ENCODE peak calls at places on chromosomes 1 and 21, in nine cellular contexts. C, Y, G, Q, E, L, H, V and N are unnamed samples. For H3K4me1, the result is how much of the 10 kb centered on the place peaks cover.

GRCh38 chr1:24762133-24762676 is 17.0 kb downstream of the CLIC4 start:
- DNase-seq in C (no peak), Y (no peak), G (no peak), Q (peak), E (no peak), L (no peak), H (no peak), V (no peak), N (no peak)

GRCh38 chr1:151458936-151459330 is 361 bp downstream of the POGZ start:
- DNase-seq in C (peak), Y (peak), G (peak), Q (peak), E (peak), L (peak), H (peak), V (peak), N (peak)

GRCh38 chr1:232620356-232620841 is 9.5 kb downstream of the SIPA1L2 start:
- DNase-seq in C (peak), Y (no peak), G (no peak), Q (peak), E (peak), L (peak), H (peak), V (peak), N (no peak)

GRCh38 chr1:203769505-203770343 is 4.7 kb downstream of the LAX1 start:
- DNase-seq in C (peak), Y (peak), G (no peak), Q (peak), E (peak), L (peak), H (peak), V (peak), N (no peak)

GRCh38 chr1:55483523-55483922 is 268.4 kb upstream of the USP24 start:
- DNase-seq in C (no peak), Y (no peak), G (no peak), Q (no peak), E (no peak), L (no peak), H (no peak), V (no peak), N (no peak)

GRCh38 chr1:227793079-227793947 is 22.2 kb upstream of the PRSS38 start:
- DNase-seq in C (no peak), Y (no peak), G (no peak), Q (no peak), E (no peak), L (no peak), H (no peak), V (no peak), N (no peak)

GRCh38 chr1:185681034-185681633 is 53.1 kb upstream of the HMCN1 start:
- DNase-seq in C (no peak), Y (no peak), G (peak), Q (peak), E (peak), L (no peak), H (no peak), V (peak), N (no peak)

GRCh38 chr21:19523731-19524130 is 1120.1 kb upstream of the TMPRSS15 start:
- DNase-seq in C (no peak), Y (no peak), G (no peak), Q (no peak), E (no peak), L (no peak), H (no peak), V (no peak), N (no peak)

GRCh38 chr1:156153362-156153761 is at the start of gene SEMA4A:
- DNase-seq in C (no peak), Y (peak), G (no peak), Q (no peak), E (no peak), L (peak), H (peak), V (no peak), N (no peak)

GRCh38 chr1:232178191-232178590 is 451.7 kb downstream of the SIPA1L2 start:
- DNase-seq in C (no peak), Y (no peak), G (no peak), Q (no peak), E (no peak), L (no peak), H (no peak), V (no peak), N (no peak)

GRCh38 chr1:51019811-51020210 is 49.8 kb downstream of the CDKN2C start:
- DNase-seq in C (no peak), Y (no peak), G (no peak), Q (no peak), E (peak), L (no peak), H (no peak), V (no peak), N (no peak)

GRCh38 chr1:234270581-234271242 is 102.5 kb upstream of the COA6 start:
- DNase-seq in C (no peak), Y (no peak), G (no peak), Q (no peak), E (no peak), L (no peak), H (no peak), V (no peak), N (no peak)

GRCh38 chr1:24906760-24907490 is 23.2 kb downstream of the RUNX3 start:
- DNase-seq in C (no peak), Y (peak), G (no peak), Q (no peak), E (no peak), L (peak), H (no peak), V (no peak), N (peak)

GRCh38 chr1:86325264-86325663 is 70.9 kb downstream of the ODF2L start:
- DNase-seq in C (no peak), Y (no peak), G (no peak), Q (no peak), E (no peak), L (no peak), H (no peak), V (no peak), N (no peak)

GRCh38 chr21:40070871-40071270 is 203.6 kb downstream of the PCP4 start:
- DNase-seq in C (no peak), Y (no peak), G (no peak), Q (no peak), E (no peak), L (no peak), H (no peak), V (no peak), N (no peak)

GRCh38 chr1:185058103-185058502 is 12.7 kb downstream of the RNF2 start:
- DNase-seq in C (no peak), Y (no peak), G (no peak), Q (no peak), E (no peak), L (no peak), H (no peak), V (no peak), N (no peak)

GRCh38 chr1:13749543-13750307 is 49.7 kb downstream of the PRDM2 start:
- DNase-seq in C (peak), Y (peak), G (peak), Q (peak), E (peak), L (peak), H (no peak), V (peak), N (peak)

GRCh38 chr1:6494627-6495026 is 3.2 kb upstream of the PLEKHG5 start:
- DNase-seq in C (no peak), Y (no peak), G (no peak), Q (no peak), E (no peak), L (no peak), H (no peak), V (no peak), N (no peak)

GRCh38 chr1:235503333-235504121 is 725 bp downstream of the B3GALNT2 start:
- DNase-seq in C (peak), Y (peak), G (peak), Q (peak), E (peak), L (peak), H (peak), V (peak), N (peak)

GRCh38 chr1:210446479-210446878 is 117.8 kb downstream of the HHAT start:
- DNase-seq in C (no peak), Y (no peak), G (peak), Q (peak), E (no peak), L (no peak), H (no peak), V (peak), N (peak)

GRCh38 chr1:68975534-68975933 is 478.7 kb upstream of the DEPDC1 start:
- DNase-seq in C (no peak), Y (no peak), G (peak), Q (no peak), E (no peak), L (no peak), H (no peak), V (peak), N (no peak)

GRCh38 chr1:10631121-10631810 is 156.5 kb downstream of the PEX14 start:
- DNase-seq in C (peak), Y (peak), G (no peak), Q (no peak), E (no peak), L (no peak), H (no peak), V (no peak), N (no peak)

GRCh38 chr1:51756290-51756689 is 122.2 kb downstream of the NRDC start:
- DNase-seq in C (no peak), Y (no peak), G (no peak), Q (no peak), E (no peak), L (no peak), H (no peak), V (no peak), N (no peak)

GRCh38 chr1:47981664-47982350 is 15.4 kb downstream of the TRABD2B start:
- DNase-seq in C (no peak), Y (no peak), G (no peak), Q (no peak), E (no peak), L (no peak), H (no peak), V (no peak), N (no peak)

GRCh38 chr1:166721145-166721544 is 118.1 kb upstream of the POGK start:
- DNase-seq in C (no peak), Y (no peak), G (peak), Q (no peak), E (no peak), L (no peak), H (no peak), V (no peak), N (no peak)

GRCh38 chr1:32208891-32209309 is at the start of gene DCDC2B:
- DNase-seq in C (peak), Y (peak), G (no peak), Q (peak), E (peak), L (peak), H (peak), V (peak), N (peak)

GRCh38 chr1:201900476-201900875 is 11.8 kb downstream of the SHISA4 start:
- DNase-seq in C (no peak), Y (no peak), G (no peak), Q (no peak), E (no peak), L (no peak), H (no peak), V (no peak), N (no peak)

GRCh38 chr1:70509996-70510876 is 99.2 kb downstream of the CTH start:
- DNase-seq in C (no peak), Y (no peak), G (peak), Q (peak), E (peak), L (no peak), H (no peak), V (no peak), N (no peak)

GRCh38 chr1:196477262-196477661 is 131.0 kb downstream of the KCNT2 start:
- DNase-seq in C (no peak), Y (no peak), G (no peak), Q (no peak), E (no peak), L (no peak), H (no peak), V (no peak), N (no peak)

GRCh38 chr1:112618114-112618720 is 724 bp downstream of the ST7L start:
- DNase-seq in C (no peak), Y (no peak), G (peak), Q (peak), E (peak), L (no peak), H (no peak), V (no peak), N (peak)

GRCh38 chr1:53733975-53734649 is 4.9 kb downstream of the GLIS1 start:
- DNase-seq in C (no peak), Y (no peak), G (no peak), Q (peak), E (peak), L (no peak), H (no peak), V (no peak), N (no peak)

GRCh38 chr1:200483491-200484143 is 73.8 kb upstream of the ZNF281 start:
- DNase-seq in C (no peak), Y (no peak), G (peak), Q (peak), E (peak), L (no peak), H (no peak), V (no peak), N (peak)

GRCh38 chr1:59484090-59484489 is 187.2 kb downstream of the FGGY start:
- DNase-seq in C (no peak), Y (no peak), G (no peak), Q (peak), E (peak), L (no peak), H (no peak), V (no peak), N (no peak)

GRCh38 chr1:81010156-81010555 is 790.6 kb upstream of the ADGRL2 start:
- DNase-seq in C (no peak), Y (no peak), G (no peak), Q (no peak), E (no peak), L (no peak), H (no peak), V (no peak), N (no peak)

GRCh38 chr1:203522237-203522636 is 28.3 kb downstream of the OPTC start:
- DNase-seq in C (no peak), Y (no peak), G (peak), Q (no peak), E (no peak), L (no peak), H (no peak), V (peak), N (no peak)

GRCh38 chr21:36661511-36662309 is 37.2 kb upstream of the SIM2 start:
- DNase-seq in C (no peak), Y (no peak), G (peak), Q (peak), E (peak), L (peak), H (no peak), V (peak), N (no peak)

GRCh38 chr1:91687452-91687851 is 186.8 kb downstream of the CDC7 start:
- DNase-seq in C (no peak), Y (no peak), G (no peak), Q (no peak), E (peak), L (no peak), H (no peak), V (no peak), N (no peak)
- H3K4me1 ChIP-seq in C (under half), Y (half or more), G (half or more), Q (under half), E (under half), L (under half), H (under half), V (under half), N (under half)

DNA sequence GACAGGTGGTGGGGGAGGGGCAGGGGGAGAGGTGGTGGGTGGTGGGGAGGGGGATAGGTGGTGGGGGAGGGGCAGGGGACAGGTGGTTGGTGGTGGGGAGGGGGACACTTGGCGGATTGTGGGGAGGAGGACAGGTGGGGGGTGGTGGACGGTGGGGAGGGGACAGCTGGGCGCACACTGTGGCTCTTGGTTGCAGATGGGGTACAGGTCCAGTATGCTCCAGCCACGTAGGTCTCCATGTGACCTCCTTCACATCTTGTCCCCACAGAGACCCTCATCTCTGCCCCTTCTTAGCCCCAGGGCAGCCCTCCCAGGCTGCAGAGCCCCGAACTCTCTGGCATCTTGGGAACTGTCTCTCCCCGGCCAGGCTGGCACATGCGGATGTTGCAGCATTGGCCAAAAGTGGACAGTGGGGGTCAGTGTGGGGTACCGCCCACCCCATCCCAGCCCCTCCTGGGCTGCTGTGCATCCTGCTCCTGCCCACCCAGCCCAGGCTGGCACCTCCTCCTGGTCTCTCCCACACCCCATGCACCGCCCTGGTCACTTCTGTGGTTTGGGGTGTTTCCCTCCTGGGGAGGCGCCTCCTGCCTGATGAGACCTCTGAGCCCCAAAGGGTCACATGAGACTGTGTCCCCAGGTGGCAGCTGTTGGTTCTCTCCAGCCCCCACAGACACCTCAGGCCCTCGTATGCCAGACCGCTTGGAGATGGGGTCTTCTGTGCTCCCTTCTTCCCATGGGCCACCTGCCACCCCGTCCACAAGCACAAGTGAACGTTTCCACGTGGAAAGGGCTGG is 7.6 kb upstream of the SLC19A1 start:
- DNase-seq in C (peak), Y (peak), G (no peak), Q (no peak), E (no peak), L (no peak), H (no peak), V (no peak), N (peak)
- H3K4me3 ChIP-seq in C (no peak), Y (no peak), G (no peak), Q (no peak), E (no peak), L (no peak), H (no peak), V (no peak), N (no peak)

DNA sequence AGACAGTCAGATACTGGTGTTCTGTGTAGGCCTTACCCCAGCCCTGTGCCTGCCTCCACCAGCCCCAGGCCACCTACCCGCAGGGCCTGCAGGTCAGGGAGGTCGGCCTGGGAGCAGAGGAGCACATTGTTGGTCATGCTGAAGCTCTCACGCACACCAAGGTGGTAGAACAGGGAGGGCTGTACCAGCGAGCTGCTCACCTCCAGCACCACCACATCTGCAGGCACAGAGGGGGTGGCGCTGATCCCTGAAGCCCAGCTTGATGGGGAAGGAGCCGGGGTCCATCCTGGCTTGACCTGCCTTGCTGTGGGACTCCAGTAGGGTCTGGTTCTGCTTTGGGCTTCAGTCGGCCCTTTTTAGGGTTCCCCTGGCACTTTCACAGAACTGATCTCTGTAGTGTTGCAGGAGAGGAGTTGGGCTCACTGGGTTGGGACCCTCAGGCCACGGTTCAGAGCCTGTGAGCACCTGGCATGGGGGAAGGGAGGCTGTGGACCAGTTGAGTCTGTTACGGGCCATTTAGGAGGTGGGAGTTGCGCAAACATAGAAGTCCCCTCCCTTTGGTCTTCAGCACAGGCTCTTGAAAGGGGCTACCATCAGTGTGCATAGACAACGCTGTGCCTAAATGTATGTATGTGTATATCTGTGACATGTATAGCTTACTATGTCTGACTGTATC is 1.9 kb downstream of the MAP3K6 start:
- DNase-seq in C (no peak), Y (no peak), G (no peak), Q (no peak), E (no peak), L (no peak), H (no peak), V (no peak), N (no peak)
- H3K4me1 ChIP-seq in C (under half), Y (under half), G (under half), Q (under half), E (under half), L (under half), H (under half), V (under half), N (under half)

GRCh38 chr1:18948913-18949688 is 7.4 kb downstream of the IFFO2 start:
- DNase-seq in C (peak), Y (peak), G (peak), Q (peak), E (peak), L (no peak), H (peak), V (no peak), N (no peak)
- H3K4me3 ChIP-seq in C (no peak), Y (peak), G (no peak), Q (no peak), E (no peak), L (no peak), H (peak), V (no peak), N (no peak)

DNA sequence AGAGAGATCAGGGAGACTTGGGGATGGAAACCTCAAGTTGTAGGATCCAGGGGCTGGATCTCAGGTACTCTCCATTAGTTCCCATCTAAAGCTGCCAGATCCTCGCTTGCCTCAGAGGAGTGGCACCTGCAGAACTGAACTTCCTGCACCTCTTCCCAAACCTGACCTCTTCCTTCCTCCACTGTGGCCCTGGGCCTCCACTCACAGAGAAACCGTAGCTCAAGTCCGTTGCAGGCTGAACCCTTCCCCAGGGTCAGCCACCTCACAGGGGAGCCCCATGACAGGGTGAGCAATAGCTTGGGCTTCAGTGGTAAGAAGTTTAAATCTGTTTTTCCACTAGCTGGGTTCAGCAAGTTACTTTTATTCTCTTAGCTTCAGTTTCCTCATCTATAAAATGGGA is 11.7 kb upstream of the CFAP45 start:
- DNase-seq in C (no peak), Y (no peak), G (no peak), Q (no peak), E (no peak), L (no peak), H (no peak), V (no peak), N (no peak)
- H3K4me1 ChIP-seq in C (under half), Y (half or more), G (under half), Q (under half), E (under half), L (under half), H (under half), V (under half), N (under half)

DNA sequence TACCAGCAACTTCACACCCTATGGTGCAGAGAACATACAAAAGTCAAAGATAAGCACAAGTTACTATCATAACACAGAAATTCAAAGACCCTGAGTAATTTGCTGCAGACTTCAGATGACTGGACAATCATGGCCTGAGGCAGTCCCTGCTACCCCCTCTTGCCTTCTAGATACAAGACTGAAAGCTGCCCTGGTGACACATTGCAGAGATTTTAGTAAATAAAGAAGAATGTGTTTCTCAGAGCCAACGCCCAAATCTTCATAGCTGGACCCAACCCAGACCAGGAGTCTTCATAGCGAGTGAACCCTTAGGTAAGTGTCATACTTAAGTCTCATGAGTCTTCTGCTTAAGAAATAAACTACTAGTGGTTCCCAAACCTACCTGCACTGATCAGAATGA is 886 bp downstream of the PDZK1 start:
- DNase-seq in C (no peak), Y (no peak), G (no peak), Q (peak), E (no peak), L (no peak), H (no peak), V (no peak), N (no peak)
- H3K4me3 ChIP-seq in C (no peak), Y (no peak), G (no peak), Q (no peak), E (no peak), L (no peak), H (no peak), V (no peak), N (no peak)